ENCODE peak calls at places on chromosomes 3 and 15, in five cellular contexts. E, O, T, F and R are unnamed samples.

GRCh38 chr15:68339481-68339880 is 61.9 kb downstream of the FEM1B start:
- DNase-seq in F (no peak), O (no peak), E (peak), T (no peak), R (no peak)

GRCh38 chr3:353191-353739 is 156.7 kb downstream of the CHL1 start:
- DNase-seq in F (peak), T (no peak), O (no peak), E (no peak), R (no peak)

GRCh38 chr3:109268181-109268580 is 48.1 kb downstream of the DPPA2 start:
- DNase-seq in E (no peak), O (no peak), T (no peak), F (no peak), R (no peak)

GRCh38 chr3:23740517-23741402 is 65.0 kb upstream of the UBE2E1 start:
- DNase-seq in F (peak), O (peak), E (no peak), T (no peak), R (no peak)

GRCh38 chr3:118401887-118402286 is 632.8 kb downstream of the IGSF11 start:
- DNase-seq in E (no peak), O (no peak), F (no peak), T (no peak), R (no peak)

GRCh38 chr3:149114458-149114857 is 15.0 kb upstream of the HPS3 start:
- DNase-seq in O (no peak), T (no peak), E (no peak), F (no peak), R (no peak)

GRCh38 chr3:38479431-38480092 is 16.6 kb upstream of the EXOG start:
- DNase-seq in O (peak), E (peak), T (no peak), F (peak), R (no peak)

GRCh38 chr3:46214751-46215352 is 6.7 kb upstream of the CCR1 start:
- DNase-seq in T (no peak), F (no peak), O (no peak), E (no peak), R (no peak)

GRCh38 chr15:94602771-94603474 is 371.6 kb downstream of the MCTP2 start:
- DNase-seq in F (no peak), E (no peak), O (no peak), T (no peak), R (no peak)

GRCh38 chr3:154775821-154776548 is 304.1 kb upstream of the MME start:
- DNase-seq in E (no peak), T (no peak), O (no peak), F (no peak), R (no peak)

GRCh38 chr15:100249096-100249815 is 92.5 kb downstream of the ADAMTS17 start:
- DNase-seq in O (no peak), E (no peak), T (no peak), F (no peak), R (no peak)

GRCh38 chr3:77967621-77968020 is 927.7 kb downstream of the ROBO2 start:
- DNase-seq in F (no peak), T (no peak), E (no peak), O (no peak), R (no peak)

GRCh38 chr3:48561045-48561736 is 2.4 kb downstream of the UCN2 start:
- DNase-seq in E (peak), F (peak), O (peak), T (no peak), R (no peak)

GRCh38 chr3:38556640-38557358 is 60.7 kb downstream of the EXOG start:
- DNase-seq in O (peak), F (no peak), E (no peak), T (no peak), R (no peak)

GRCh38 chr3:172347895-172348680 is 100.2 kb downstream of the GHSR start:
- DNase-seq in T (no peak), O (no peak), E (no peak), F (peak), R (no peak)

GRCh38 chr3:149234671-149235245 is 13.1 kb upstream of the CP start:
- DNase-seq in F (peak), E (no peak), T (no peak), O (no peak), R (no peak)

GRCh38 chr3:141020139-141020940 is 30.8 kb upstream of the SPSB4 start:
- DNase-seq in F (peak), E (no peak), O (no peak), T (no peak), R (no peak)

GRCh38 chr15:86021281-86022264 is 58.1 kb upstream of the AGBL1 start:
- DNase-seq in F (peak), O (peak), T (no peak), E (peak), R (no peak)

GRCh38 chr15:41115088-41115651 is 910 bp downstream of the INO80 start:
- DNase-seq in F (peak), E (no peak), T (no peak), O (no peak), R (no peak)

GRCh38 chr15:42273900-42274692 is 863 bp upstream of the TMEM87A start:
- DNase-seq in T (peak), F (peak), O (peak), E (peak), R (no peak)

GRCh38 chr3:45205126-45205525 is 21.0 kb downstream of the TMEM158 start:
- DNase-seq in T (no peak), F (peak), E (no peak), O (no peak), R (no peak)

GRCh38 chr3:64224826-64225606 is at the start of gene PRICKLE2:
- DNase-seq in O (peak), F (peak), T (peak), E (peak), R (peak)

GRCh38 chr3:14216257-14217048 is 37.8 kb downstream of the LSM3 start:
- DNase-seq in T (no peak), F (no peak), O (no peak), E (no peak), R (peak)

GRCh38 chr3:101281616-101282015 is 38.8 kb downstream of the IMPG2 start:
- DNase-seq in T (no peak), O (no peak), E (no peak), F (no peak), R (no peak)

DNA sequence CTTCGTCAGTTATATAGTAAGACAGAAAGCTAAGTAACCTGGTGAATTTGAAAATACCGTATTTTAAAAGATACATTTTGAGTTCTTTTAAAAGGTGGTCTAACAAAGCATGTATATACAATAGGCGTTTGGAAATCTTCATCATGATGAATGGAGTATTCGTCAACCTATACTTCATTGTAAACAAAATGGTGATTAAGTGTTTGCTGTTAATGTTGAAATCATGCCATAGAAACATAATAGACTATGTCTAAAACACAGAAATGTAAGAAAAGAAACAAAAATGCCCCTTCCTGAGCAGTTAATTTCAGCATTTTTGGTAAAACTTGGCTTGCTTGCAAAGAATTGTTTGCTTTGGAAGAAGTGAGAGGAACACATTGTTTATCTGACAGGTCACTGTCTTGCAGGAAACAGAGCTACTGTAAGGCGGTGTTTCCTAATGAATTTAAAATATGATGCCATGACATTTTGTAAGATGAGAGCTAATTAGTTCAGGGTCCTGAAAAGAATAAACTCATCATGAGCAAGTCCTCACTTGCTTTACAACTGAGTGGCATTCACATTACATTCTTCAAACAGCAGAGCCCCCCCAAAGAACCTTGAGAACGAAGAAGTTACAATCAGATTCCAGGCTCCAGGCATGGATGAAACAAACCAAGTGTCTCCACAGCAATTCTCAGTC is 126.7 kb downstream of the SERPINI1 start:
- DNase-seq in E (no peak), O (no peak), F (peak), T (no peak), R (no peak)
- H3K4me3 ChIP-seq in E (no peak), O (no peak), F (no peak), T (no peak), R (no peak)

DNA sequence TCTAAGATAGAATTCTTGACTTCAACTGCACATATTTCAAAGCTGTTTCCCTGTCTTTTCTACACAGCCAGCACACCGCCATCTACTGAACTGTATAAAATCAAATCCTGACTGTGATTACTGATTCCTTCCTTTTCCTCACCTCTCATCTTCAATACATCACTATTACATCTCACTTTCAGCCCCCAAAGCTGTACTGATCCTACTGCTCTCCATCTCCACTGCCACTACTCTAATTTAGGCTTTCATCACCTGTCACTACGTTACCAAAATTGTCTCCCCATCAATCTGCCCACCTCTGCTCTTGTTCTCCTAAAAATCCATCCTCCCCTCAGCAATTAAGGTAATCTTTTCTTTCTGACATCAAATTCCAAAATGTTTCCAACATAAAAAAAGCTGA is 4.5 kb upstream of the CCDC39 start:
- DNase-seq in O (no peak), F (no peak), T (no peak), E (no peak), R (no peak)
- TF ChIP-seq CTCF in O (no peak), F (no peak), T (no peak), E (no peak), R (no peak)

DNA sequence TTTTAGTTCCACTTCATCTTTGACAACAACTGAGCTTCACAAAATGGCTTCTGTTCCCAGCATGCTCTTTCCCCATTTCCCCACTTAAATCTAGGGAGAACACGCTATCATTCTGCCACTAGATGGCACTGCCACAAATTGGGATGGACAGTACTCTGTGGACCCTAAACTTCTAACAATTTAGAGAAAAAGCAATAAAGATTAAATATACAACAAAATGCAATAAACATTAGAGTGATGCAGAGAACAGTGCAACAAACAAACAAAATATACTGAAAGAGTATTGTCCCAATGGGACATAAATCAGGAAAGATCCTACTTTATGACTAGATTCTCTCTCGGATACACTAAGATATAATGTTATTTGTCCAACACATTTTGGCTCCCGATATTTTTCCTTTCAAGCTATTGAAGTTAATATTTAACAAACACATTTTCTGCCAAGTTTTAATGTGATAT is 169.7 kb upstream of the TMCO5A start:
- DNase-seq in O (peak), F (peak), T (no peak), E (no peak), R (no peak)
- H3K4me3 ChIP-seq in O (no peak), F (no peak), T (no peak), E (no peak), R (no peak)

GRCh38 chr3:145780301-145780700 is 380.7 kb downstream of the PLOD2 start:
- DNase-seq in F (no peak), E (no peak), O (no peak), T (no peak), R (no peak)

GRCh38 chr3:145776782-145777408 is 384.1 kb downstream of the PLOD2 start:
- DNase-seq in E (no peak), T (no peak), F (peak), O (no peak), R (peak)
- TF ChIP-seq CTCF in E (peak), T (peak), F (peak), O (peak), R (peak)

DNA sequence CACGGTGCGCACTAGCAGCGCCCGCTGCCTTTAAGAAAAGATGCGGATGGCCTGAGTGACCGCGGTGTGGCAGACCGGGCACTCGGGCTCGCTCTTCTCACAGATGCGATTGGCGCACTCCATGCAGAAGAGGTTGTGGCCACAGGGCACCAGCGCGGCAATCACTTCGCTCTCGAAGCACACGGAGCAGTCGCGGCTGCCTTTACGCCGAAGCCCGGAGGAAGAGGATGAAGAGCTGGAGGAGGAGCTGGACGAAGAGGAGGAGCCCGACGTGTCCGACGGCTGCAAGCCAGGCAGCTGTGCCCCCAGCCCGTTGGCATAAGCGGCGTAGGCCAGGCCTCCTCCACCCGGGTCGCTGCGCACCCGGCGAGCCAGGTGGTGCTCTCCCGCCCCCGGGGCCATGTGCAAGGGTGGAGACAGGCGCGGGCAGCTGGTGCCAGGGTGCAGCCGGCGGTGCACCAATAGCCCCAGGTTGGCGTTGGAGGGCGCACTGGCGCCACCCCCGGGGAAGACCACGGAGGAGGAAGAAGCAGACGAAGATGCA is 2.6 kb downstream of the MEX3B start:
- DNase-seq in O (no peak), E (no peak), F (no peak), T (no peak), R (no peak)
- H3K4me3 ChIP-seq in O (no peak), E (peak), F (no peak), T (peak), R (no peak)

GRCh38 chr15:44426975-44427755 is at the start of gene CTDSPL2:
- DNase-seq in O (peak), E (peak), T (peak), F (peak), R (peak)

DNA sequence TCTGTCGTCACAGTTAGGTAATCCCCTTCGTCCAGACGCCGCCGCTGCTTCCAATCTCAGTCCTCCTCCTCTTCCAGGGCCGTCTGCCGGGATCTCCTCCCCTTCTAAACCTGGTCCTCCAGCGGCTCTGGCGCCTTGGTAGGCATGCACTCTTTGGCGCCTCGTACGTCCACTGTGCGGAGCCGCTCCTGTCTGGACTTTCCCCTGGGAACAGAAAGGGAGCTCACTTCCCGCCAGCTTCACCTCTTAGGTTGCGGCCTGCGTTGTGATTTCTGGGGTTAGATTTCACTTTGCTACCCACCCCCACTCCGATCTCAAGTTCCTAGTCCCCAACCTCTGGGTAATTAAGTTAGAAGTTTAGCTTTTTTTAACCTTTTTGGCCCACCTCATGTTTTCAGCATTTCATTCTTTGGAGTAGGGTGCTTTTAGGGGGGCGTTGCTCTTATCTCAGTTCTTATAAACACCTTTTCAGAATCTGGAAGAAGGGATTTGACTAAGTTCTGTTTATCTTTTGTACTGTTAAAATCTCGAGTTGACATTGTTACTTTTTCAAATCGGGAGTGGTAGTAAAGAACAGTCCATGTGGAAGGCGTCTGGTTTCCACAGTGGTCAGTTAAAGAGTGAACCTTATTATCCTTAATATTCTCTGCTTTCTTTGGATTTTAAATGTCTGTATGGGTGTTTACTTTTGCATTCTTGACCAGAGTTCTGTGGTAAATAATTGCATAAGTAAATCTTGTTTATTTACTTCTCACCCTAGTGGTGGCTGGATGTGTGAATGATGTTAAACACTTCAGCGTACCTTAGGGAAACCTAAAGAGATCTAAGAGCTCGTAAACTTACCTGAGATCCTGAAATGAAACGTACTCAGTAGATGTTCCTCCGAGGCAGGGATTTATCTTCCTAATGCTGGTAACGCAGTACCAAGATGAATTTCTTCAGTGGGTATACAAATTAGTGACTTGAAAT is 611 bp downstream of the CTDSPL2 start:
- DNase-seq in E (no peak), O (peak), T (no peak), F (peak), R (peak)
- TF ChIP-seq CTCF in E (no peak), O (peak), T (no peak), F (peak), R (peak)

GRCh38 chr3:62369476-62369743 is 3.9 kb downstream of the FEZF2 start:
- DNase-seq in O (no peak), T (no peak), E (no peak), F (no peak), R (no peak)

GRCh38 chr3:62370112-62371031 is 3.0 kb downstream of the FEZF2 start:
- DNase-seq in F (no peak), E (no peak), O (no peak), T (no peak), R (no peak)

GRCh38 chr3:62368705-62369475 is 4.5 kb downstream of the FEZF2 start:
- DNase-seq in F (peak), O (no peak), E (no peak), T (no peak), R (no peak)

GRCh38 chr3:62366093-62366419 is 7.3 kb downstream of the FEZF2 start:
- DNase-seq in F (no peak), E (no peak), O (no peak), T (no peak), R (no peak)

GRCh38 chr3:62367735-62368704 is 5.3 kb downstream of the FEZF2 start:
- DNase-seq in O (no peak), T (no peak), E (no peak), F (no peak), R (no peak)
- H3K4me3 ChIP-seq in O (no peak), T (no peak), E (peak), F (no peak), R (no peak)